ENCODE peak calls at places on chromosomes 4 and X, in six cellular contexts. G is K562, Y is HepG2, H is SK-N-SH, W is Panc1, M is GM12878. S is an unnamed sample.

GRCh38 chr4:4248885-4249203 is 821 bp upstream of the TMEM128 start:
- DNase-seq in W (no peak), H (peak), Y (peak), M (no peak), G (peak), S (no peak)

GRCh38 chr4:38730830-38731646 is 51.8 kb downstream of the TLR10 start:
- DNase-seq in M (peak), G (peak), Y (peak), H (peak), W (peak), S (peak)

GRCh38 chr4:86594559-86595425 is 677 bp downstream of the PTPN13 start:
- DNase-seq in Y (no peak), G (no peak), M (no peak), W (no peak), H (peak), S (peak)

GRCh38 chrX:151722241-151722846 is 6.5 kb downstream of the FATE1 start:
- DNase-seq in H (peak), W (no peak), M (no peak), G (peak), Y (peak), S (peak)

GRCh38 chr4:132330994-132331393 is 818.1 kb upstream of the PCDH10 start:
- DNase-seq in G (no peak), M (no peak), W (no peak), Y (no peak), H (no peak), S (no peak)

GRCh38 chr4:189525304-189525703 is 415.4 kb upstream of the FRG1 start:
- DNase-seq in W (no peak), H (no peak), G (no peak), Y (no peak), M (no peak), S (no peak)

GRCh38 chrX:16138108-16138427 is 14.7 kb downstream of the GRPR start:
- DNase-seq in G (peak), Y (peak), M (peak), H (no peak), W (no peak), S (peak)

GRCh38 chr4:125013891-125014290 is 300.9 kb upstream of the FAT4 start:
- DNase-seq in Y (no peak), W (no peak), M (no peak), G (no peak), H (no peak), S (no peak)

GRCh38 chr4:147779449-147779848 is 47.6 kb downstream of the ARHGAP10 start:
- DNase-seq in G (no peak), H (no peak), Y (no peak), W (no peak), M (no peak), S (no peak)

GRCh38 chr4:30094866-30095265 is 625.3 kb upstream of the PCDH7 start:
- DNase-seq in W (no peak), H (no peak), M (no peak), G (no peak), Y (no peak), S (no peak)

GRCh38 chrX:107716816-107717700 is 58.5 kb downstream of the TSC22D3 start:
- DNase-seq in G (no peak), Y (no peak), M (peak), H (peak), W (no peak), S (peak)

GRCh38 chr4:143489116-143489515 is 24.4 kb upstream of the SMARCA5 start:
- DNase-seq in G (no peak), W (no peak), Y (no peak), H (no peak), M (no peak), S (no peak)

GRCh38 chr4:128427832-128428366 is 140.3 kb upstream of the PGRMC2 start:
- DNase-seq in W (peak), H (peak), Y (peak), M (no peak), G (peak), S (peak)

GRCh38 chr4:157405070-157405469 is 184.5 kb downstream of the GRIA2 start:
- DNase-seq in Y (no peak), M (no peak), H (no peak), W (no peak), G (no peak), S (no peak)

GRCh38 chr4:80388284-80388607 is 52.7 kb downstream of the CFAP299 start:
- DNase-seq in H (no peak), M (no peak), Y (no peak), W (no peak), G (no peak), S (no peak)

GRCh38 chr4:181944527-181944926 is 298.7 kb upstream of the TENM3 start:
- DNase-seq in W (no peak), G (no peak), H (no peak), M (no peak), Y (no peak), S (no peak)

GRCh38 chr4:10164877-10165283 is 48.3 kb upstream of the WDR1 start:
- DNase-seq in W (no peak), H (peak), Y (peak), M (no peak), G (peak), S (peak)

GRCh38 chrX:150360331-150360730 is 2.8 kb upstream of the MAMLD1 start:
- DNase-seq in M (no peak), G (no peak), H (no peak), Y (no peak), W (no peak), S (no peak)

GRCh38 chr4:28490669-28491068 is 1630.0 kb downstream of the STIM2 start:
- DNase-seq in Y (no peak), M (no peak), W (no peak), G (no peak), H (no peak), S (no peak)

GRCh38 chr4:22434895-22435294 is 81.0 kb downstream of the ADGRA3 start:
- DNase-seq in W (no peak), G (peak), Y (peak), H (peak), M (no peak), S (peak)

GRCh38 chr4:1595789-1596325 is 88.3 kb downstream of the FAM53A start:
- DNase-seq in W (no peak), H (no peak), G (no peak), Y (no peak), M (no peak), S (no peak)

DNA sequence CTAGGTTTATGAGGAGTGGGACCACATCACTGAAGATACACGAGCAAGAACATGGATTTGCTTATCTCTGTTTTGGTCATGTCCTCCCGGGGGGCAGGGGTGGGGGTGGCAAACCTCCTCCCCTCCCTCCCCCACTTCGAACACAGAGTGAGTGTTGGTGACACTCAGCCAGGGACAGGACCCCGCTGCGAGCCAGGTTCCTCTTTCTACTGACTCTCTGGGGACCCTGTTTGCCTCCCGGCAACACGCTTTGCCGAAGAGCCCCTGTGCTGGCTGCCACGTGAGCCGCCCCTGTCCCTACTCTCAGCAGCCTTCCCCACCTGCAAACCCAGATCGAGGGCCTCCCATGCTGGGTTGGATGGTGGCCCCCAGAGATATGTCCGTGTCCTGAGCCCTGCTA is 34.7 kb downstream of the P2RY8 start:
- DNase-seq in G (peak), W (no peak), H (no peak), M (no peak), Y (no peak), S (no peak)
- TF ChIP-seq SIN3A in G (no peak), W (no peak), H (no peak), M (no peak), Y (no peak), S (no peak)

GRCh38 chrX:1164322-1165288 is 47.8 kb downstream of the CRLF2 start:
- DNase-seq in M (no peak), H (peak), W (no peak), G (no peak), Y (no peak), S (no peak)
- TF ChIP-seq REST in M (no peak), H (no peak), W (no peak), G (no peak), Y (no peak), S (no peak)

DNA sequence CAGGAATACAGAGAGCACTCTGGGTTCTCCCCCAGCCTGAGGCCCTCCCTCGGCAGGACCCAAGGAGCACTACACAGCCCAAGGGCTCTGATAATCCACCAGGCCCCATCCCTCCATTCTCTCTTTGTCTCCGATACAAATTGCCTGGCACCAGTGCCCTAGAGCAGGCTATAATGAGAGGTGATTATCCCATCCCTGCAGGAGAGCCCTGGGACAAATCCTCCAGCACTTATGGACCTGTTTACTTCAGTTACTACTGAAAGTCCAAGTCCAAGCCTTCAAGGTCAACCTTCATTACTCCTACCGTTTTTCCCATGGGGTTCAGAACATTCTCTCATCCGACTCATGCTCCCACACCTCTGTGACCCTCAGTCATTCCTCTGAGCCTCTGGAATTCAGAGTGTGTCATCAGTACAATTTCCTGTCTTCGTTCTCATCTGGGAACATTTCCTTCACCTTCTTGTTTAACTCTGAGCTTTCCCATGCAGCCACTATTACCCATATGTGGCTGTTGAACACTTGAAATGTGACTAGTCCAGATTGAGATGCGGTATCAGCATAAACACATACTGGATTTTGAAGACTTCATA is 299.0 kb downstream of the RAPGEF2 start:
- DNase-seq in G (no peak), W (no peak), Y (peak), M (no peak), H (no peak), S (no peak)
- TF ChIP-seq SIN3A in G (no peak), W (no peak), Y (no peak), M (no peak), H (no peak), S (no peak)

GRCh38 chrX:69429339-69430014 is 74.6 kb upstream of the NALF2 start:
- DNase-seq in G (no peak), H (no peak), Y (no peak), W (no peak), M (no peak), S (no peak)

GRCh38 chrX:69424910-69425309 is 79.2 kb upstream of the NALF2 start:
- DNase-seq in H (no peak), W (no peak), G (no peak), M (no peak), Y (no peak), S (no peak)

GRCh38 chrX:69431417-69431816 is 72.7 kb upstream of the NALF2 start:
- DNase-seq in Y (no peak), H (no peak), G (no peak), W (no peak), M (no peak), S (no peak)

GRCh38 chrX:69430730-69431129 is 73.4 kb upstream of the NALF2 start:
- DNase-seq in H (no peak), M (no peak), G (no peak), W (no peak), Y (no peak), S (no peak)

GRCh38 chrX:69428216-69428615 is 75.9 kb upstream of the NALF2 start:
- DNase-seq in G (no peak), M (no peak), H (no peak), Y (no peak), W (no peak), S (no peak)
- TF ChIP-seq REST in G (no peak), M (no peak), H (no peak), Y (no peak), W (no peak), S (no peak)

GRCh38 chr4:187436251-187436650 is 559.3 kb upstream of the ZFP42 start:
- DNase-seq in H (no peak), M (no peak), W (no peak), Y (no peak), G (no peak), S (no peak)
- TF ChIP-seq SIN3A in H (no peak), M (no peak), W (no peak), Y (no peak), G (no peak), S (no peak)

GRCh38 chrX:71183341-71183740 is 38.7 kb downstream of the NLGN3 start:
- DNase-seq in W (no peak), M (no peak), Y (peak), G (no peak), H (no peak), S (no peak)
- TF ChIP-seq REST in W (no peak), M (no peak), Y (no peak), G (no peak), H (no peak), S (no peak)

DNA sequence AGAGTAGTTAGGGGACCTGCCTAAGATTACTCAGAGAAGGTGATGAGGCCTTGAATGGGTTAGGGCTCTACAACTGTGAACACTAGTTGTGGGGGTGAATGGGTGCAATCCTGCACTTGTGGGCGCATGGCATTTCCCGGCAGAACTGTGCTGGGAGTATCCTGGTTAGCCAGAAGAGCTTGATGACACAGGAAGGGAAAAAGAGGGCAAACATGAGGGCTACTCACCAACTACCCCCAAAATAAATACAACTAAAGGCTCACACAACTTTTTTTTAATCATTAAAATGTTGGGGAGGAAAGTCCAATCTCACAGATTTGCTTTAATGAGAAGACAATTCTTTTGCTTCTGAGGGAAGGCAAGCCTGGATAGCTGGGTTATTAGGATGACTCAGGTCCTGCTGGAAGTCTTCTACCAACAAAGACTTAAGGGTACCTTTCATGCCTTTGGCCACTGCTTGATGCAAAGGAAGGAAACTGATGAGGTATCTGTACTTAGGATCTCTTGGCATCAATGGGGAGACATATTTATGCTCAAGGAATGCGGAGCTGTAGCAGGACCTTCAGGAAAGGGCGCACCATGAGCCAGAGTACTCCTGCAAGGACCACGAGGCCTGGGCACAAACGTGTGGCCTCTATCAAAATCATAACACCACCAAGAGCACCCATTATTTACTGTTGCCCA is 2.6 kb downstream of the PHKA2 start:
- DNase-seq in M (no peak), G (no peak), Y (peak), W (no peak), H (no peak), S (no peak)
- TF ChIP-seq SIN3A in M (no peak), G (no peak), Y (no peak), W (no peak), H (no peak), S (no peak)

S was measured in HCT116.